ENCODE peak calls at places on chromosomes 13 and 19, in six cellular contexts. One of them, this sample, is unnamed. For H3K36me3, the result is how much of the 10 kb centered on the place peaks cover.

GRCh38 chr19:38774181-38774950 is 1.0 kb upstream of the LGALS7 start:
- DNase-seq in left ventricle myocardium inferior: no peak
- DNase-seq in breast epithelium: no peak
- DNase-seq in ovary: no peak
- DNase-seq in K562: no peak
- DNase-seq in upper lobe of left lung: no peak
- DNase-seq in this sample: no peak

GRCh38 chr19:18712981-18713380 is 29.5 kb downstream of the CRTC1 start:
- DNase-seq in left ventricle myocardium inferior: no peak
- DNase-seq in breast epithelium: no peak
- DNase-seq in ovary: no peak
- DNase-seq in K562: no peak
- DNase-seq in upper lobe of left lung: no peak
- DNase-seq in this sample: no peak

GRCh38 chr13:98937911-98938381 is 39.9 kb downstream of the DOCK9 start:
- DNase-seq in left ventricle myocardium inferior: no peak
- DNase-seq in breast epithelium: no peak
- DNase-seq in ovary: no peak
- DNase-seq in K562: no peak
- DNase-seq in upper lobe of left lung: no peak
- DNase-seq in this sample: no peak

GRCh38 chr19:17113127-17113785 is 37.7 kb downstream of the MYO9B start:
- DNase-seq in left ventricle myocardium inferior: no peak
- DNase-seq in breast epithelium: no peak
- DNase-seq in ovary: no peak
- DNase-seq in K562: no peak
- DNase-seq in upper lobe of left lung: peak
- DNase-seq in this sample: no peak

GRCh38 chr19:12773571-12773970 is 1.8 kb downstream of the HOOK2 start:
- DNase-seq in left ventricle myocardium inferior: peak
- DNase-seq in breast epithelium: no peak
- DNase-seq in ovary: no peak
- DNase-seq in K562: no peak
- DNase-seq in upper lobe of left lung: no peak
- DNase-seq in this sample: no peak

GRCh38 chr13:62139597-62139996 is 723.9 kb upstream of the PCDH20 start:
- DNase-seq in left ventricle myocardium inferior: no peak
- DNase-seq in breast epithelium: no peak
- DNase-seq in ovary: no peak
- DNase-seq in K562: no peak
- DNase-seq in upper lobe of left lung: no peak
- DNase-seq in this sample: no peak

GRCh38 chr13:109749365-109749764 is 37.0 kb downstream of the IRS2 start:
- DNase-seq in left ventricle myocardium inferior: no peak
- DNase-seq in breast epithelium: no peak
- DNase-seq in ovary: no peak
- DNase-seq in K562: no peak
- DNase-seq in upper lobe of left lung: no peak
- DNase-seq in this sample: no peak

GRCh38 chr19:14164724-14165493 is 28.5 kb upstream of the ASF1B start:
- DNase-seq in left ventricle myocardium inferior: no peak
- DNase-seq in breast epithelium: no peak
- DNase-seq in ovary: no peak
- DNase-seq in K562: no peak
- DNase-seq in upper lobe of left lung: no peak
- DNase-seq in this sample: no peak

GRCh38 chr13:92187378-92187989 is 789.1 kb downstream of the GPC5 start:
- DNase-seq in left ventricle myocardium inferior: no peak
- DNase-seq in breast epithelium: no peak
- DNase-seq in ovary: peak
- DNase-seq in K562: peak
- DNase-seq in upper lobe of left lung: no peak
- DNase-seq in this sample: peak

GRCh38 chr13:52737900-52738299 is 1.7 kb downstream of the CNMD start:
- DNase-seq in left ventricle myocardium inferior: no peak
- DNase-seq in breast epithelium: no peak
- DNase-seq in ovary: no peak
- DNase-seq in K562: no peak
- DNase-seq in upper lobe of left lung: no peak
- DNase-seq in this sample: no peak

GRCh38 chr13:26867451-26868067 is 107.0 kb upstream of the GPR12 start:
- DNase-seq in left ventricle myocardium inferior: no peak
- DNase-seq in breast epithelium: no peak
- DNase-seq in ovary: no peak
- DNase-seq in K562: peak
- DNase-seq in upper lobe of left lung: no peak
- DNase-seq in this sample: peak

GRCh38 chr19:4811328-4812131 is 20.0 kb downstream of the TICAM1 start:
- DNase-seq in left ventricle myocardium inferior: peak
- DNase-seq in breast epithelium: peak
- DNase-seq in ovary: peak
- DNase-seq in K562: peak
- DNase-seq in upper lobe of left lung: peak
- DNase-seq in this sample: peak

GRCh38 chr13:108943842-108944241 is 314.4 kb downstream of the MYO16 start:
- DNase-seq in left ventricle myocardium inferior: no peak
- DNase-seq in breast epithelium: no peak
- DNase-seq in ovary: no peak
- DNase-seq in K562: no peak
- DNase-seq in upper lobe of left lung: no peak
- DNase-seq in this sample: no peak

GRCh38 chr13:41606646-41607045 is 149.3 kb downstream of the RGCC start:
- DNase-seq in left ventricle myocardium inferior: no peak
- DNase-seq in breast epithelium: no peak
- DNase-seq in ovary: no peak
- DNase-seq in K562: no peak
- DNase-seq in upper lobe of left lung: no peak
- DNase-seq in this sample: no peak

GRCh38 chr19:39021063-39021462 is 11.3 kb downstream of the FBXO27 start:
- DNase-seq in left ventricle myocardium inferior: no peak
- DNase-seq in breast epithelium: no peak
- DNase-seq in ovary: no peak
- DNase-seq in K562: no peak
- DNase-seq in upper lobe of left lung: no peak
- DNase-seq in this sample: no peak

GRCh38 chr19:46602392-46603194 is 1.5 kb downstream of the CALM3 start:
- DNase-seq in left ventricle myocardium inferior: no peak
- DNase-seq in breast epithelium: no peak
- DNase-seq in ovary: no peak
- DNase-seq in K562: no peak
- DNase-seq in upper lobe of left lung: no peak
- DNase-seq in this sample: no peak

GRCh38 chr19:46134527-46134926 is 10.0 kb upstream of the IGFL3 start:
- DNase-seq in left ventricle myocardium inferior: no peak
- DNase-seq in breast epithelium: no peak
- DNase-seq in ovary: no peak
- DNase-seq in K562: no peak
- DNase-seq in upper lobe of left lung: no peak
- DNase-seq in this sample: peak

GRCh38 chr19:19650331-19650730 is 6.9 kb upstream of the GMIP start:
- DNase-seq in left ventricle myocardium inferior: no peak
- DNase-seq in breast epithelium: no peak
- DNase-seq in ovary: no peak
- DNase-seq in K562: no peak
- DNase-seq in upper lobe of left lung: no peak
- DNase-seq in this sample: no peak

GRCh38 chr13:97257800-97258799 is 36.0 kb downstream of the MBNL2 start:
- DNase-seq in left ventricle myocardium inferior: peak
- DNase-seq in breast epithelium: no peak
- DNase-seq in ovary: peak
- DNase-seq in K562: peak
- DNase-seq in upper lobe of left lung: peak
- DNase-seq in this sample: peak

GRCh38 chr19:31154021-31154420 is 195.2 kb downstream of the TSHZ3 start:
- DNase-seq in left ventricle myocardium inferior: no peak
- DNase-seq in breast epithelium: no peak
- DNase-seq in ovary: no peak
- DNase-seq in K562: no peak
- DNase-seq in upper lobe of left lung: no peak
- DNase-seq in this sample: peak

GRCh38 chr19:46616631-46617322 is 8.1 kb downstream of the PTGIR start:
- DNase-seq in left ventricle myocardium inferior: peak
- DNase-seq in breast epithelium: no peak
- DNase-seq in ovary: peak
- DNase-seq in K562: peak
- DNase-seq in upper lobe of left lung: peak
- DNase-seq in this sample: no peak

GRCh38 chr19:43438291-43439162 is 23.8 kb downstream of the TEX101 start:
- DNase-seq in left ventricle myocardium inferior: peak
- DNase-seq in breast epithelium: no peak
- DNase-seq in ovary: peak
- DNase-seq in K562: no peak
- DNase-seq in upper lobe of left lung: peak
- DNase-seq in this sample: no peak

GRCh38 chr19:7512400-7512851 is 3.5 kb upstream of the ZNF358 start:
- DNase-seq in left ventricle myocardium inferior: no peak
- DNase-seq in breast epithelium: no peak
- DNase-seq in ovary: no peak
- DNase-seq in K562: peak
- DNase-seq in upper lobe of left lung: no peak
- DNase-seq in this sample: no peak

GRCh38 chr13:49439609-49440008 is 4.3 kb downstream of the CAB39L start:
- DNase-seq in left ventricle myocardium inferior: no peak
- DNase-seq in breast epithelium: no peak
- DNase-seq in ovary: no peak
- DNase-seq in K562: no peak
- DNase-seq in upper lobe of left lung: no peak
- DNase-seq in this sample: no peak

GRCh38 chr19:44817725-44818469 is 9.0 kb downstream of the BCAM start:
- DNase-seq in left ventricle myocardium inferior: no peak
- DNase-seq in breast epithelium: no peak
- DNase-seq in ovary: no peak
- DNase-seq in K562: peak
- DNase-seq in upper lobe of left lung: no peak
- DNase-seq in this sample: no peak

GRCh38 chr19:9935409-9936062 is 779 bp downstream of the OLFM2 start:
- DNase-seq in left ventricle myocardium inferior: no peak
- DNase-seq in breast epithelium: no peak
- DNase-seq in ovary: no peak
- DNase-seq in K562: no peak
- DNase-seq in upper lobe of left lung: no peak
- DNase-seq in this sample: no peak

GRCh38 chr19:42325896-42326771 is 699 bp downstream of the MEGF8 start:
- DNase-seq in left ventricle myocardium inferior: peak
- DNase-seq in breast epithelium: no peak
- DNase-seq in ovary: no peak
- DNase-seq in K562: peak
- DNase-seq in upper lobe of left lung: no peak
- DNase-seq in this sample: no peak

DNA sequence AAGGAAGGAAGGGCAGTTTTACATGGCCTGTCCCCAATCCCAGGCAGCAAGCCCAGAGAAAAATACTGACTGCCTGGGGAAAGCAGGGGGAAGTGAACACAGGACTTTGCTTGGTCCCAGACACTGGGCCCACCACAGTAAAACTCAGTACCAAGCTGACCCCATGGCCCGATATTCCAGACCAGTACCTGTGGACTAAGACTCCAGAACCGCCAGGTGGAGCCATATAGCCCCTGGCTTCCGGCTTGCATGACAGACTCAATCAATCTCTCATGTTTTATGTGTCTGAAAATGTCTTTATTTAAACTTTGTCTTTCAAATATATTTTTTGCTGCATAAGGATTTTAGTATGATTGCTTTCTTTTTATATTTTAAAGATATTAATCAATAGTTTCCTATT is 767.9 kb upstream of the SLITRK6 start:
- DNase-seq in left ventricle myocardium inferior: no peak
- DNase-seq in breast epithelium: no peak
- DNase-seq in ovary: no peak
- DNase-seq in K562: peak
- DNase-seq in upper lobe of left lung: no peak
- DNase-seq in this sample: no peak
- TF ChIP-seq CTCF in left ventricle myocardium inferior: no peak
- TF ChIP-seq CTCF in breast epithelium: no peak
- TF ChIP-seq CTCF in ovary: no peak
- TF ChIP-seq CTCF in K562: peak
- TF ChIP-seq CTCF in upper lobe of left lung: no peak
- TF ChIP-seq CTCF in this sample: peak

GRCh38 chr19:49986354-49986753 is 25.4 kb upstream of the SIGLEC11 start:
- DNase-seq in left ventricle myocardium inferior: no peak
- DNase-seq in breast epithelium: no peak
- DNase-seq in ovary: no peak
- DNase-seq in K562: no peak
- DNase-seq in upper lobe of left lung: no peak
- DNase-seq in this sample: no peak
- H3K36me3 ChIP-seq in left ventricle myocardium inferior: half or more
- H3K36me3 ChIP-seq in breast epithelium: under half
- H3K36me3 ChIP-seq in ovary: under half
- H3K36me3 ChIP-seq in K562: under half
- H3K36me3 ChIP-seq in upper lobe of left lung: under half
- H3K36me3 ChIP-seq in this sample: under half

GRCh38 chr19:34402074-34402600 is 2.1 kb upstream of the PDCD2L start:
- DNase-seq in left ventricle myocardium inferior: no peak
- DNase-seq in breast epithelium: no peak
- DNase-seq in ovary: no peak
- DNase-seq in K562: no peak
- DNase-seq in upper lobe of left lung: no peak
- DNase-seq in this sample: no peak

GRCh38 chr19:34403784-34404108 is 453 bp upstream of the PDCD2L start:
- DNase-seq in left ventricle myocardium inferior: no peak
- DNase-seq in breast epithelium: no peak
- DNase-seq in ovary: no peak
- DNase-seq in K562: no peak
- DNase-seq in upper lobe of left lung: no peak
- DNase-seq in this sample: no peak

GRCh38 chr19:34405892-34406660 is 1.9 kb downstream of the PDCD2L start:
- DNase-seq in left ventricle myocardium inferior: no peak
- DNase-seq in breast epithelium: no peak
- DNase-seq in ovary: no peak
- DNase-seq in K562: no peak
- DNase-seq in upper lobe of left lung: no peak
- DNase-seq in this sample: no peak

GRCh38 chr19:34408421-34408820 is 4.2 kb downstream of the PDCD2L start:
- DNase-seq in left ventricle myocardium inferior: no peak
- DNase-seq in breast epithelium: no peak
- DNase-seq in ovary: no peak
- DNase-seq in K562: no peak
- DNase-seq in upper lobe of left lung: no peak
- DNase-seq in this sample: no peak

GRCh38 chr19:34404109-34404909 is at the start of gene PDCD2L:
- DNase-seq in left ventricle myocardium inferior: peak
- DNase-seq in breast epithelium: peak
- DNase-seq in ovary: peak
- DNase-seq in K562: peak
- DNase-seq in upper lobe of left lung: peak
- DNase-seq in this sample: peak
- TF ChIP-seq CTCF in left ventricle myocardium inferior: no peak
- TF ChIP-seq CTCF in breast epithelium: no peak
- TF ChIP-seq CTCF in ovary: peak
- TF ChIP-seq CTCF in K562: no peak
- TF ChIP-seq CTCF in upper lobe of left lung: no peak
- TF ChIP-seq CTCF in this sample: no peak

DNA sequence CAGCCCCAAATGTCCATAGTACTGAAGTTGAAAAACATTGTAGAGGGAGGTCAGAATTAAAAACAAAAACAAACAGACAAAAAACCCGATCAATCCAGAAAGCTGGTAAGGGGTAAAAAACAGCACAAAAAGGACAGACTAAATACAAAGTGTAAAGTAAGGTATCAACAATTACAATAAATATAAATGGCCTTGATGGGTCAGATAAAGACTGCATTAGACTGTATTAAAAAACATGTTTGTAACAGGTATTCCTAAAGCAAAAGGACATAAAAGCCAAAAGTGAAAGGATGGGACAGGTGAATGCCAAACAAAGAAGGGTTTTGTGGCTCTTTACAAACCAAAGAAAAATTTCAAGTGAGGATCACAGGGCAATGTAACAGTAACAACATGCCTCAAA is 16.3 kb downstream of the ZNF329 start:
- DNase-seq in left ventricle myocardium inferior: no peak
- DNase-seq in breast epithelium: no peak
- DNase-seq in ovary: no peak
- DNase-seq in K562: no peak
- DNase-seq in upper lobe of left lung: no peak
- DNase-seq in this sample: no peak
- H3K36me3 ChIP-seq in left ventricle myocardium inferior: half or more
- H3K36me3 ChIP-seq in breast epithelium: under half
- H3K36me3 ChIP-seq in ovary: under half
- H3K36me3 ChIP-seq in K562: under half
- H3K36me3 ChIP-seq in upper lobe of left lung: half or more
- H3K36me3 ChIP-seq in this sample: under half

This sample was measured in brain microvascular endothelial cell.